ENCODE peak calls at places on chromosomes 13 and 19, in seven cellular contexts. A is esophagus muscularis mucosa, F is HCT116, R is breast epithelium, L is GM23338, C is stomach, Z is suprapubic skin. G is an unnamed sample. For H3K4me1, the result is how much of the 10 kb centered on the place peaks cover.

GRCh38 chr13:113941571-113942191 is 32.2 kb downstream of the C13orf46 start:
- DNase-seq in C (no peak), Z (peak), A (no peak), L (no peak), F (no peak), R (no peak), G (no peak)

GRCh38 chr19:6417713-6418561 is 6.7 kb downstream of the KHSRP start:
- DNase-seq in C (no peak), R (no peak), A (no peak), F (no peak), L (peak), Z (no peak), G (no peak)

GRCh38 chr13:46648166-46648607 is 95.2 kb downstream of the LRCH1 start:
- DNase-seq in F (peak), L (peak), Z (no peak), R (no peak), C (peak), A (no peak), G (no peak)

GRCh38 chr13:43284162-43284561 is 260.8 kb downstream of the DNAJC15 start:
- DNase-seq in R (no peak), F (no peak), C (no peak), Z (no peak), A (no peak), L (no peak), G (no peak)

GRCh38 chr19:16608290-16608704 is 19.7 kb downstream of the MED26 start:
- DNase-seq in R (no peak), Z (no peak), L (no peak), A (no peak), C (no peak), F (no peak), G (peak)

GRCh38 chr13:76455960-76456359 is 430.2 kb downstream of the KCTD12 start:
- DNase-seq in A (no peak), L (no peak), F (no peak), C (no peak), Z (no peak), R (no peak), G (no peak)

GRCh38 chr13:95050800-95051620 is 250.2 kb downstream of the ABCC4 start:
- DNase-seq in L (no peak), F (no peak), Z (no peak), C (no peak), A (peak), R (no peak), G (no peak)

GRCh38 chr19:15199652-15200574 is 882 bp downstream of the NOTCH3 start:
- DNase-seq in R (no peak), F (no peak), L (peak), Z (no peak), C (no peak), A (no peak), G (peak)

GRCh38 chr13:46097015-46097414 is 7.8 kb downstream of the CPB2 start:
- DNase-seq in A (no peak), L (no peak), F (no peak), R (no peak), Z (no peak), C (no peak), G (no peak)

GRCh38 chr19:48867119-48867921 is 1.1 kb downstream of the PLEKHA4 start:
- DNase-seq in L (no peak), R (no peak), Z (no peak), A (no peak), F (no peak), C (no peak), G (no peak)

GRCh38 chr19:28864024-28864503 is 348.9 kb downstream of the UQCRFS1 start:
- DNase-seq in A (no peak), C (no peak), Z (no peak), F (no peak), L (no peak), R (no peak), G (no peak)

GRCh38 chr19:46813570-46814358 is 25.4 kb upstream of the SLC1A5 start:
- DNase-seq in C (peak), L (no peak), A (no peak), R (peak), Z (peak), F (no peak), G (peak)

GRCh38 chr13:24033527-24034302 is 126.8 kb upstream of the SPATA13 start:
- DNase-seq in L (no peak), Z (no peak), C (no peak), R (no peak), F (no peak), A (no peak), G (no peak)

GRCh38 chr13:35157143-35157755 is 215.2 kb downstream of the NBEA start:
- DNase-seq in L (peak), C (no peak), F (peak), R (no peak), A (no peak), Z (no peak), G (peak)

GRCh38 chr13:20580257-20580656 is 13.3 kb downstream of the IFT88 start:
- DNase-seq in R (no peak), C (no peak), L (no peak), A (no peak), F (no peak), Z (no peak), G (no peak)

GRCh38 chr13:79389031-79389430 is 17.0 kb downstream of the RBM26 start:
- DNase-seq in R (no peak), L (no peak), F (no peak), A (no peak), C (no peak), Z (no peak), G (no peak)

GRCh38 chr13:83845121-83845520 is 37.2 kb downstream of the SLITRK1 start:
- DNase-seq in A (no peak), C (no peak), F (no peak), R (no peak), L (no peak), Z (no peak), G (no peak)

GRCh38 chr19:38691938-38692457 is 44.5 kb downstream of the ACTN4 start:
- DNase-seq in C (no peak), L (no peak), Z (no peak), A (no peak), F (peak), R (peak), G (no peak)

GRCh38 chr19:4583961-4584669 is 24.6 kb upstream of the SEMA6B start:
- DNase-seq in F (no peak), C (no peak), R (no peak), Z (no peak), A (no peak), L (peak), G (no peak)

GRCh38 chr19:12766051-12766521 is 9.3 kb downstream of the HOOK2 start:
- DNase-seq in L (peak), C (peak), A (no peak), R (peak), Z (peak), F (no peak), G (peak)
- H3K27ac ChIP-seq in L (no peak), C (peak), A (peak), R (peak), Z (no peak), F (peak), G (no peak)

GRCh38 chr13:44573071-44573470 is 3.1 kb downstream of the TSC22D1 start:
- DNase-seq in C (no peak), L (peak), Z (no peak), F (no peak), R (no peak), A (no peak), G (no peak)
- TF ChIP-seq POLR2AphosphoS5 in C (no peak), L (no peak), Z (no peak), F (no peak), R (no peak), A (no peak), G (no peak)

DNA sequence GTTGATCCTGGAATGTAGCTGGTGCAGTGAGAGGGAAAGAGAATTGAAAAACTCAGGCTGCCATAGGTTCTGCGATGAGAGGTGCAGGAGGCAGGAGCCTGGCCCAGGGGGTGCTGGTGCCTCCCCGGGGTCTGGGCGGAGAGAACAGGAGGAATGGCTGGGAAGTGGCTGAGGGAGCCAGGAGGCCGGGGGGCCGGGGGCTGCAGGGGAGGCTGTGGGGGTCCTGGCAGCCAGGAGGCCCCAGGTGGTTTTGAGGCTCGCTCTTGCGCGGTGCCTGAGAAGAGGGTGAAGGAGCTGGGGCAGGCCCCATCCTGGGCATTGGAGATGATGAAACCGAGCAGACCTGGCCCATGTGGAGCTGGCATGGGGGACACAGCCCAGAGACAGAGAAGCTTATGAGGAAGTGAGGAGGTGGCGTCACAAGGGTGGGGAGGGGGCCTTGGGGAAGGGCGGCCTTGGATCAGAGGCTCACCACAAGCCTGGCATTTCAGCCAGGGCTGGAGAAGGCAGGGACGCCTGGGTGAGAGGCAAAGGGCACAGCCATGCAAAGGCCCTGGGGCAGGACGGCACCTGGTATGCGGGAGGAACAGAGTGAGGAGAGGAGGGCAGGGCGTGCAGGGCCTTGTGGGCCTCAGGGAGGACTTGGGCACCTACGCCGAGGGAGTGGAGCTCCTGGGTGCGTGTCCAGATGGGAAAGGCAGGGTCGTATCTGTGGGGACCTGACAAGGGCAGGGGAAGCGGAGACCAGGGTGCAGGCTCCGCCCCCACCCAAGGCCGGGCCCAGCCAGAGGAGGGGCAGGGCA is 1.3 kb upstream of the TEKTIP1 start:
- DNase-seq in Z (peak), C (no peak), A (no peak), R (no peak), L (no peak), F (no peak), G (no peak)
- H3K4me1 ChIP-seq in Z (under half), C (under half), A (under half), R (under half), L (under half), F (under half), G (under half)

GRCh38 chr19:51337861-51338562 is 3.9 kb downstream of the VSIG10L start:
- DNase-seq in L (no peak), Z (no peak), C (no peak), A (no peak), F (no peak), R (no peak), G (no peak)

GRCh38 chr19:51339313-51339686 is 2.6 kb downstream of the VSIG10L start:
- DNase-seq in C (no peak), A (no peak), L (peak), Z (no peak), R (peak), F (no peak), G (no peak)

GRCh38 chr19:51338563-51339312 is 3.2 kb downstream of the VSIG10L start:
- DNase-seq in A (peak), L (peak), Z (peak), R (peak), C (peak), F (peak), G (peak)

GRCh38 chr19:51341066-51341465 is 873 bp downstream of the VSIG10L start:
- DNase-seq in L (no peak), R (no peak), F (no peak), Z (no peak), A (no peak), C (no peak), G (no peak)

DNA sequence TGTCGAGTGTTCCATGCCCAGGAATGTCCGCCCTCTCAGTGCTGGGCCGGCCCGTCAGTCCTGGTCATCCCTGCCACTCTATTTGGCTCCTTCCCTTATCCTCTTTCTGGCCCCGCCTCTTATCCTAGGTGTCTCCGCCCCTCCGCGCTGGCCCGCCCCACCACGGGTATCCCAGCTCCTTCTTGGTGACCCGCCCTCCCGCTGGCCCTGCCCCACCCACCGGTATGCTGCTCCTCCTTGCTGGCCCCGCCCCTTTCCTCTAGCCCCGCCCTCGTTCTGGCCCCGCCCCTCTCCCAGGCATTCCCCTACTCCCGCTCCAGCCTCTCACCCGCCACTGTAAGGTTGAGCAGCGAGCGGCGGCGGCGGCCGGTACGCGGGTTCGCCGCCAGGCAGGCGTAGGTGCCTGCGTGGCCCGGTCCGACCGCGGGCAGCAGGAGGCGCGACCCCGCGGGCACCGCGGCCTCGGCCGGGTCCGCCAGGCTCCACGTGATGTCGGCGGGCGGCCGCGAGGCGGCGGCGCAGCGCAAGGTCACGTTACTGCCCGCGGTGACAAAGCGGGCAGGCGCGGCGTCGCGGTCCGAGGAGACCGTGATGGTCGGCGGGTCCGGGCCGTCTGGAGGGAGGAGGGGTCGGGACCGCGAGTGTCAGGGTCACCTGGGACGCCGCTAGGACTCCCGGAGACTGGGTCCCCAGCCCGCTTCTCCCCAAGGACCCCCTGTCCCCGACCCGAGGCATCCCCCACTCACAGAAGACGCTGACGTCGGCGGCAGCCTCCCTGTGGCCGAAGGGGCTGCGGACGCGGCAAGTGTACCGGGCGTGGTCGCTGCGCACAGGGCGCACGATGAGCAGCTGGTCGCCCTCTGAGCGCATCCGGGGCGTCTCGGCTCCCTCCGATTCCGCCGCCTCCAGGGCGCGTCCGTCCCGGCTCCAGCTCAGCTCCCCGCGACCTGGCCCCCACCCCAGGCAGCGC is 2.0 kb downstream of the VSIG10L start:
- DNase-seq in R (peak), A (peak), L (peak), F (peak), Z (peak), C (peak), G (peak)
- H3K27ac ChIP-seq in R (peak), A (peak), L (peak), F (peak), Z (peak), C (peak), G (peak)

GRCh38 chr19:7921955-7922840 is 2.1 kb downstream of the SNAPC2 start:
- DNase-seq in F (no peak), R (no peak), A (no peak), Z (no peak), L (no peak), C (no peak), G (no peak)

GRCh38 chr19:7918615-7919421 is 1.3 kb upstream of the SNAPC2 start:
- DNase-seq in L (no peak), R (no peak), C (no peak), F (no peak), Z (no peak), A (no peak), G (no peak)

GRCh38 chr19:7919681-7920519 is at the start of gene SNAPC2:
- DNase-seq in C (peak), Z (peak), A (peak), F (peak), R (peak), L (peak), G (peak)

GRCh38 chr19:7921302-7921954 is 1.3 kb downstream of the SNAPC2 start:
- DNase-seq in R (no peak), L (no peak), F (no peak), Z (no peak), C (no peak), A (no peak), G (no peak)

GRCh38 chr19:7920520-7921301 is 573 bp downstream of the SNAPC2 start:
- DNase-seq in Z (peak), L (peak), F (peak), R (peak), C (peak), A (peak), G (peak)
- TF ChIP-seq POLR2AphosphoS5 in Z (no peak), L (no peak), F (peak), R (peak), C (peak), A (peak), G (peak)

DNA sequence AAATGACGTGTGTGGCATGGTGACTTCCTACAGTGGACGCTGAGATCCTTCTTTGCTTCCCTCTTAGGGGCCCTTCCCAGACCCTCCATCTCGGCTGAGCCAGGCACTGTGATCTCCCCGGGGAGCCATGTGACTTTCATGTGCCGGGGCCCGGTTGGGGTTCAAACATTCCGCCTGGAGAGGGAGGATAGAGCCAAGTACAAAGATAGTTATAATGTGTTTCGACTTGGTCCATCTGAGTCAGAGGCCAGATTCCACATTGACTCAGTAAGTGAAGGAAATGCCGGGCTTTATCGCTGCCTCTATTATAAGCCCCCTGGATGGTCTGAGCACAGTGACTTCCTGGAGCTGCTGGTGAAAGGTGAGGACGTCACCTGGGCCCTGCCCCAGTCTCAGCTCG is 5.2 kb downstream of the LAIR2 start:
- DNase-seq in C (no peak), Z (no peak), R (no peak), A (no peak), L (no peak), F (no peak), G (no peak)
- H3K4me1 ChIP-seq in C (under half), Z (under half), R (under half), A (under half), L (under half), F (under half), G (under half)

GRCh38 chr19:35340431-35340830 is 7.3 kb upstream of the FFAR1 start:
- DNase-seq in F (no peak), C (no peak), Z (no peak), R (no peak), A (no peak), L (no peak), G (no peak)
- H3K27ac ChIP-seq in F (no peak), C (no peak), Z (no peak), R (no peak), A (no peak), L (no peak), G (no peak)

DNA sequence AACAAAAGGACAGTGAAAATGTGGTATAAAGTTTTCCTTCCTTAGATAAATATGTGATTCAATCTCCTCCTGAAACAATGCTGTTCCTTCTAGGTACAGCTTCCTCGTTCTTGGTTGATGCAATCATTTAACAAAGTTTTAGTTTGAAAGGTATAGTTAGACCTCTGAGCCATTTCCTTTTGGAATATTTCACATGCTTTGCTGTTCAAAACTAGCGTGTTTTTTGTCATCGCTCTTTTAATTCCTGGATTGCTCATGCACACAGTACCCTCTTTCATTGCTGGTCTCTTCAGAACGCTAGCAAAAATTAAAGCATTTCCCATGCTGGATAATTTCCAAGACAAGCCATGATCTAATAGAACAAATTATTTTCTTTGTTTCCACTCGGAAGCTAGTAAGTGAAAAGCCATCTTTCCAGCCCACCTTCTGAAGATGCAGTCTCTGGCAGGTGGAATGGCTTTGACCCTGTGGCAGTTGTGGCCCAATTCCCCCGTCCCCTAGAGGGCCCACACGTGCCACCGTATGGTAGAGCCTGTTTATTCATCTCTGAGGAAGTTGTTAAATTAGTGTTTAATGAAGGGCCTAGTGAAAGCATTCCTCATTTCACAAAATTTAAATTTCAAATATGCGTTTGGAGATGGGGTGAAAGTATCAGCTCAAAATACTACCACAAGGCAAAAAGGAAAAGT is 1040.6 kb upstream of the SLC10A2 start:
- DNase-seq in F (no peak), C (no peak), R (no peak), Z (no peak), L (peak), A (no peak), G (no peak)
- TF ChIP-seq POLR2AphosphoS5 in F (no peak), C (no peak), R (no peak), Z (no peak), L (no peak), A (no peak), G (no peak)

GRCh38 chr19:44753619-44753931 is 5.1 kb downstream of the BCL3 start:
- DNase-seq in A (no peak), Z (no peak), C (no peak), L (no peak), R (no peak), F (no peak), G (no peak)

GRCh38 chr19:44756089-44756562 is 7.6 kb downstream of the BCL3 start:
- DNase-seq in A (no peak), C (no peak), R (no peak), L (no peak), Z (no peak), F (no peak), G (no peak)

GRCh38 chr19:44755219-44755618 is 6.7 kb downstream of the BCL3 start:
- DNase-seq in C (no peak), F (no peak), R (no peak), Z (no peak), A (no peak), L (no peak), G (no peak)

GRCh38 chr19:44753932-44754742 is 5.6 kb downstream of the BCL3 start:
- DNase-seq in L (peak), F (no peak), A (peak), R (peak), Z (peak), C (peak), G (peak)

GRCh38 chr19:44754743-44755066 is 6.2 kb downstream of the BCL3 start:
- DNase-seq in L (peak), R (no peak), Z (no peak), A (no peak), C (no peak), F (no peak), G (no peak)
- H3K4me1 ChIP-seq in L (under half), R (under half), Z (half or more), A (half or more), C (half or more), F (half or more), G (under half)

GRCh38 chr19:37691881-37692504 is 27.6 kb downstream of the ZNF607 start:
- DNase-seq in R (peak), F (no peak), Z (peak), C (peak), A (peak), L (peak), G (peak)
- H3K27ac ChIP-seq in R (peak), F (no peak), Z (peak), C (peak), A (peak), L (no peak), G (peak)

G was measured in prostate gland.